ENCODE peak calls at places on chromosome 9, in eight cellular contexts. One of them, this sample, is unnamed.

GRCh38 chr9:87542180-87542579 is 44.5 kb downstream of the DAPK1 start:
- DNase-seq in GM20000: no peak
- DNase-seq in psoas muscle: no peak
- DNase-seq in astrocyte of the spinal cord: no peak
- DNase-seq in stomach: no peak
- DNase-seq in progenitor cell of endocrine pancreas: no peak
- DNase-seq in astrocyte of the cerebellum: no peak
- DNase-seq in mucosa of descending colon: no peak
- DNase-seq in this sample: no peak

GRCh38 chr9:16012621-16013020 is 459.8 kb downstream of the CCDC171 start:
- DNase-seq in GM20000: no peak
- DNase-seq in psoas muscle: no peak
- DNase-seq in astrocyte of the spinal cord: peak; percentile 41
- DNase-seq in stomach: no peak
- DNase-seq in progenitor cell of endocrine pancreas: no peak
- DNase-seq in astrocyte of the cerebellum: no peak
- DNase-seq in mucosa of descending colon: no peak
- DNase-seq in this sample: no peak

GRCh38 chr9:99873943-99874584 is 32.4 kb upstream of the STX17 start:
- DNase-seq in GM20000: no peak
- DNase-seq in psoas muscle: no peak
- DNase-seq in astrocyte of the spinal cord: peak; percentile 7
- DNase-seq in stomach: no peak
- DNase-seq in progenitor cell of endocrine pancreas: no peak
- DNase-seq in astrocyte of the cerebellum: no peak
- DNase-seq in mucosa of descending colon: no peak
- DNase-seq in this sample: no peak

GRCh38 chr9:121884057-121884512 is 209.0 kb downstream of the TTLL11 start:
- DNase-seq in GM20000: no peak
- DNase-seq in psoas muscle: no peak
- DNase-seq in astrocyte of the spinal cord: peak; percentile 55
- DNase-seq in stomach: no peak
- DNase-seq in progenitor cell of endocrine pancreas: no peak
- DNase-seq in astrocyte of the cerebellum: no peak
- DNase-seq in mucosa of descending colon: no peak
- DNase-seq in this sample: no peak

GRCh38 chr9:133619791-133620190 is 10.6 kb upstream of the FAM163B start:
- DNase-seq in GM20000: no peak
- DNase-seq in psoas muscle: no peak
- DNase-seq in astrocyte of the spinal cord: no peak
- DNase-seq in stomach: no peak
- DNase-seq in progenitor cell of endocrine pancreas: no peak
- DNase-seq in astrocyte of the cerebellum: no peak
- DNase-seq in mucosa of descending colon: peak; percentile 46
- DNase-seq in this sample: peak; percentile 29

GRCh38 chr9:134631881-134632280 is 9.7 kb upstream of the COL5A1 start:
- DNase-seq in GM20000: no peak
- DNase-seq in psoas muscle: no peak
- DNase-seq in astrocyte of the spinal cord: no peak
- DNase-seq in stomach: no peak
- DNase-seq in progenitor cell of endocrine pancreas: no peak
- DNase-seq in astrocyte of the cerebellum: no peak
- DNase-seq in mucosa of descending colon: peak; percentile 5
- DNase-seq in this sample: no peak

GRCh38 chr9:84146893-84147705 is 166.5 kb downstream of the RMI1 start:
- DNase-seq in GM20000: no peak
- DNase-seq in psoas muscle: no peak
- DNase-seq in astrocyte of the spinal cord: no peak
- DNase-seq in stomach: no peak
- DNase-seq in progenitor cell of endocrine pancreas: no peak
- DNase-seq in astrocyte of the cerebellum: no peak
- DNase-seq in mucosa of descending colon: no peak
- DNase-seq in this sample: no peak

GRCh38 chr9:127985011-127985410 is 4.2 kb upstream of the EEIG1 start:
- DNase-seq in GM20000: no peak
- DNase-seq in psoas muscle: no peak
- DNase-seq in astrocyte of the spinal cord: no peak
- DNase-seq in stomach: no peak
- DNase-seq in progenitor cell of endocrine pancreas: no peak
- DNase-seq in astrocyte of the cerebellum: no peak
- DNase-seq in mucosa of descending colon: no peak
- DNase-seq in this sample: no peak

GRCh38 chr9:116061546-116062205 is 91.9 kb upstream of the PAPPA start:
- DNase-seq in GM20000: no peak
- DNase-seq in psoas muscle: no peak
- DNase-seq in astrocyte of the spinal cord: no peak
- DNase-seq in stomach: no peak
- DNase-seq in progenitor cell of endocrine pancreas: no peak
- DNase-seq in astrocyte of the cerebellum: no peak
- DNase-seq in mucosa of descending colon: no peak
- DNase-seq in this sample: no peak

GRCh38 chr9:25703826-25704357 is 25.6 kb upstream of the TUSC1 start:
- DNase-seq in GM20000: no peak
- DNase-seq in psoas muscle: no peak
- DNase-seq in astrocyte of the spinal cord: peak; percentile 16
- DNase-seq in stomach: no peak
- DNase-seq in progenitor cell of endocrine pancreas: no peak
- DNase-seq in astrocyte of the cerebellum: no peak
- DNase-seq in mucosa of descending colon: no peak
- DNase-seq in this sample: no peak

GRCh38 chr9:127742435-127743088 is 7.5 kb upstream of the TOR2A start:
- DNase-seq in GM20000: no peak
- DNase-seq in psoas muscle: peak; percentile 67
- DNase-seq in astrocyte of the spinal cord: peak; percentile 55
- DNase-seq in stomach: peak; percentile 32
- DNase-seq in progenitor cell of endocrine pancreas: peak; percentile 97
- DNase-seq in astrocyte of the cerebellum: peak; percentile 43
- DNase-seq in mucosa of descending colon: no peak
- DNase-seq in this sample: no peak

GRCh38 chr9:111896942-111897830 is 572 bp downstream of the UGCG start:
- DNase-seq in GM20000: peak; percentile 83
- DNase-seq in psoas muscle: peak; percentile 65
- DNase-seq in astrocyte of the spinal cord: peak; percentile 50
- DNase-seq in stomach: no peak
- DNase-seq in progenitor cell of endocrine pancreas: peak; percentile 43
- DNase-seq in astrocyte of the cerebellum: no peak
- DNase-seq in mucosa of descending colon: peak; percentile 81
- DNase-seq in this sample: no peak

GRCh38 chr9:109745335-109746283 is 34.4 kb upstream of the PALM2AKAP2 start:
- DNase-seq in GM20000: no peak
- DNase-seq in psoas muscle: peak; percentile 70
- DNase-seq in astrocyte of the spinal cord: peak; percentile 73
- DNase-seq in stomach: no peak
- DNase-seq in progenitor cell of endocrine pancreas: no peak
- DNase-seq in astrocyte of the cerebellum: peak; percentile 79
- DNase-seq in mucosa of descending colon: peak; percentile 34
- DNase-seq in this sample: no peak

GRCh38 chr9:127739614-127740322 is 4.7 kb upstream of the TOR2A start:
- DNase-seq in GM20000: no peak
- DNase-seq in psoas muscle: peak; percentile 51
- DNase-seq in astrocyte of the spinal cord: no peak
- DNase-seq in stomach: no peak
- DNase-seq in progenitor cell of endocrine pancreas: no peak
- DNase-seq in astrocyte of the cerebellum: no peak
- DNase-seq in mucosa of descending colon: no peak
- DNase-seq in this sample: no peak

GRCh38 chr9:81535542-81536241 is 153.7 kb downstream of the TLE1 start:
- DNase-seq in GM20000: no peak
- DNase-seq in psoas muscle: no peak
- DNase-seq in astrocyte of the spinal cord: no peak
- DNase-seq in stomach: no peak
- DNase-seq in progenitor cell of endocrine pancreas: no peak
- DNase-seq in astrocyte of the cerebellum: no peak
- DNase-seq in mucosa of descending colon: no peak
- DNase-seq in this sample: no peak

GRCh38 chr9:124886866-124887492 is 25.0 kb downstream of the ARPC5L start:
- DNase-seq in GM20000: no peak
- DNase-seq in psoas muscle: no peak
- DNase-seq in astrocyte of the spinal cord: no peak
- DNase-seq in stomach: no peak
- DNase-seq in progenitor cell of endocrine pancreas: no peak
- DNase-seq in astrocyte of the cerebellum: no peak
- DNase-seq in mucosa of descending colon: no peak
- DNase-seq in this sample: no peak

GRCh38 chr9:68842568-68842967 is 137.5 kb downstream of the PIP5K1B start:
- DNase-seq in GM20000: no peak
- DNase-seq in psoas muscle: no peak
- DNase-seq in astrocyte of the spinal cord: no peak
- DNase-seq in stomach: no peak
- DNase-seq in progenitor cell of endocrine pancreas: no peak
- DNase-seq in astrocyte of the cerebellum: no peak
- DNase-seq in mucosa of descending colon: no peak
- DNase-seq in this sample: no peak

GRCh38 chr9:129326061-129327005 is 148.3 kb upstream of the IER5L start:
- DNase-seq in GM20000: no peak
- DNase-seq in psoas muscle: no peak
- DNase-seq in astrocyte of the spinal cord: no peak
- DNase-seq in stomach: no peak
- DNase-seq in progenitor cell of endocrine pancreas: no peak
- DNase-seq in astrocyte of the cerebellum: no peak
- DNase-seq in mucosa of descending colon: peak; percentile 17
- DNase-seq in this sample: no peak

GRCh38 chr9:133115604-133116345 is 5.3 kb downstream of the RALGDS start:
- DNase-seq in GM20000: peak; percentile 93
- DNase-seq in psoas muscle: peak; percentile 36
- DNase-seq in astrocyte of the spinal cord: peak; percentile 68
- DNase-seq in stomach: no peak
- DNase-seq in progenitor cell of endocrine pancreas: no peak
- DNase-seq in astrocyte of the cerebellum: peak; percentile 46
- DNase-seq in mucosa of descending colon: peak; percentile 36
- DNase-seq in this sample: no peak

GRCh38 chr9:125764198-125764597 is 17.0 kb downstream of the PBX3 start:
- DNase-seq in GM20000: no peak
- DNase-seq in psoas muscle: no peak
- DNase-seq in astrocyte of the spinal cord: no peak
- DNase-seq in stomach: no peak
- DNase-seq in progenitor cell of endocrine pancreas: no peak
- DNase-seq in astrocyte of the cerebellum: no peak
- DNase-seq in mucosa of descending colon: no peak
- DNase-seq in this sample: no peak

GRCh38 chr9:134226221-134226930 is 62.0 kb upstream of the RNU6ATAC start:
- DNase-seq in GM20000: no peak
- DNase-seq in psoas muscle: no peak
- DNase-seq in astrocyte of the spinal cord: no peak
- DNase-seq in stomach: peak; percentile 37
- DNase-seq in progenitor cell of endocrine pancreas: no peak
- DNase-seq in astrocyte of the cerebellum: no peak
- DNase-seq in mucosa of descending colon: peak; percentile 45
- DNase-seq in this sample: no peak

GRCh38 chr9:104860280-104860679 is 67.7 kb downstream of the ABCA1 start:
- DNase-seq in GM20000: peak; percentile 51
- DNase-seq in psoas muscle: no peak
- DNase-seq in astrocyte of the spinal cord: no peak
- DNase-seq in stomach: no peak
- DNase-seq in progenitor cell of endocrine pancreas: no peak
- DNase-seq in astrocyte of the cerebellum: no peak
- DNase-seq in mucosa of descending colon: no peak
- DNase-seq in this sample: no peak

GRCh38 chr9:108515856-108516255 is 339.9 kb downstream of the ACTL7B start:
- DNase-seq in GM20000: no peak
- DNase-seq in psoas muscle: no peak
- DNase-seq in astrocyte of the spinal cord: no peak
- DNase-seq in stomach: no peak
- DNase-seq in progenitor cell of endocrine pancreas: no peak
- DNase-seq in astrocyte of the cerebellum: no peak
- DNase-seq in mucosa of descending colon: no peak
- DNase-seq in this sample: no peak
- TF ChIP-seq CTCF in GM20000: no peak
- TF ChIP-seq CTCF in psoas muscle: no peak
- TF ChIP-seq CTCF in astrocyte of the spinal cord: no peak
- TF ChIP-seq CTCF in stomach: no peak
- TF ChIP-seq CTCF in progenitor cell of endocrine pancreas: no peak
- TF ChIP-seq CTCF in astrocyte of the cerebellum: no peak
- TF ChIP-seq CTCF in mucosa of descending colon: no peak
- TF ChIP-seq CTCF in this sample: no peak

GRCh38 chr9:98099898-98100297 is 19.1 kb downstream of the TRIM14 start:
- DNase-seq in GM20000: no peak
- DNase-seq in psoas muscle: no peak
- DNase-seq in astrocyte of the spinal cord: no peak
- DNase-seq in stomach: no peak
- DNase-seq in progenitor cell of endocrine pancreas: no peak
- DNase-seq in astrocyte of the cerebellum: no peak
- DNase-seq in mucosa of descending colon: no peak
- DNase-seq in this sample: no peak
- TF ChIP-seq CTCF in GM20000: no peak
- TF ChIP-seq CTCF in psoas muscle: no peak
- TF ChIP-seq CTCF in astrocyte of the spinal cord: no peak
- TF ChIP-seq CTCF in stomach: no peak
- TF ChIP-seq CTCF in progenitor cell of endocrine pancreas: no peak
- TF ChIP-seq CTCF in astrocyte of the cerebellum: no peak
- TF ChIP-seq CTCF in mucosa of descending colon: no peak
- TF ChIP-seq CTCF in this sample: no peak

DNA sequence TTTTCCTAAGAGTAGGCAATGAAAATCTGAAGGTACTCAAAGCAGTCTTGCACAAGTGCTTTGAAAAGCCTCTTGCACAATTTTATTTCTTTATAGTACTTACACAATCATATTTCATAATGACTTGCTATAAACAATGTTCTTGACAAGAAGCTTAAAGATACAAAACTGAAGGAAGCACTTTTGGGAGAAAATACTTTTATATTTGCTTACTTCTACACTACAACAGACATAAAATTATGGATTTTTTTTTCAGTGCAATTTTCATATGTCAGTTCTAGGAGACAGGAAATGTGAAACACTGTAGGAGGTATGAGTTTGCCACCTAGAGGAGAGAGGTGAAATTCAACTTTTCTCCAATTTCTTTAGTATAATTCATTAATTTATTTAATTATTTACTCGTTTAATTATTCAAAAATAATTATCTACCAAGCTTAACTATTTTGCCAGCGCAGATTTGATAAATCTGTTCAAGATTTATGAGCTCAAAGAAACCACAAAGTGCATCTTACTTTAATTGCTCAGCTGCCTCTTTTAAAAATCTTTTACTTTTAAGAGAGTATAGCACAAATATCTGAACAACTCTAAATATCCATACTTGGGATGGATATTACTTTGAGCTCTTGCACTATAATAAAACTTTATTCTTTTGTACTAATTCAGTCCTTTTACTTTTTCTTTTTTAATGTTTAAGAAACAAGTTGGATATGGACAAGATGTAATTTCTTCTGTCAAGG is 29.0 kb upstream of the CDKN2B start:
- DNase-seq in GM20000: peak; percentile 27
- DNase-seq in psoas muscle: no peak
- DNase-seq in astrocyte of the spinal cord: peak; percentile 59
- DNase-seq in stomach: no peak
- DNase-seq in progenitor cell of endocrine pancreas: no peak
- DNase-seq in astrocyte of the cerebellum: no peak
- DNase-seq in mucosa of descending colon: no peak
- DNase-seq in this sample: no peak
- TF ChIP-seq CTCF in GM20000: no peak
- TF ChIP-seq CTCF in psoas muscle: peak; percentile 68
- TF ChIP-seq CTCF in astrocyte of the spinal cord: peak; percentile 55
- TF ChIP-seq CTCF in stomach: peak; percentile 19
- TF ChIP-seq CTCF in progenitor cell of endocrine pancreas: peak; percentile 52
- TF ChIP-seq CTCF in astrocyte of the cerebellum: peak; percentile 43
- TF ChIP-seq CTCF in mucosa of descending colon: peak; percentile 21
- TF ChIP-seq CTCF in this sample: peak; percentile 72

DNA sequence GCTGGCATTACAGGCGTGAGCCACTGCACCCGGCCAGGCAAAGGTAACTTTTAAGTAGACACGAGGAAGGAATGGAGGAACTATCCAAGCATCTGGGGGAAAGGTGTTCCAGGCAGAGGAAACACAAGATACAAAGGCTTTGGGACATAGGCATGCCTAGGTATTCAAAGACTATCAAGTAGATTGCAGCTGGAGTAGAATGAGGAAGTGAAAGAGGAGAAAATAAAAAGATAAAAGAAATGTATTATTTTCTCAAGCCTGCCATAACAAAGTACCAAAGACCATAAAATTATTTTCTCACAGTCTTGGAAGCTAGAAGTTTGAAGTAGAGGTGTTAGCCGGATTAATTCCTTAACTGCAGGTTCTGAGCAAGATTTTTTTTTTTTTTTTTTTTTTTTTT is 39.9 kb upstream of the GRIN3A start:
- DNase-seq in GM20000: no peak
- DNase-seq in psoas muscle: no peak
- DNase-seq in astrocyte of the spinal cord: no peak
- DNase-seq in stomach: no peak
- DNase-seq in progenitor cell of endocrine pancreas: no peak
- DNase-seq in astrocyte of the cerebellum: no peak
- DNase-seq in mucosa of descending colon: no peak
- DNase-seq in this sample: no peak
- TF ChIP-seq CTCF in GM20000: no peak
- TF ChIP-seq CTCF in psoas muscle: no peak
- TF ChIP-seq CTCF in astrocyte of the spinal cord: no peak
- TF ChIP-seq CTCF in stomach: no peak
- TF ChIP-seq CTCF in progenitor cell of endocrine pancreas: no peak
- TF ChIP-seq CTCF in astrocyte of the cerebellum: no peak
- TF ChIP-seq CTCF in mucosa of descending colon: no peak
- TF ChIP-seq CTCF in this sample: no peak

This sample was measured in CD4-positive, alpha-beta T cell.